ENCODE peak calls at places on chromosomes 4 and X, in eight cellular contexts. E, K, Z, H, L, D, A and P are unnamed samples.
A peak's percentile ranks its signal among the peaks of the same experiment; 100 is the strongest.

GRCh38 chr4:971670-972500 is 1.5 kb downstream of the DGKQ start:
- DNase-seq in E (no peak), K (no peak), Z (no peak), H (no peak), L (no peak), D (no peak), A (no peak), P (no peak)

GRCh38 chr4:8320386-8320750 is 50.8 kb downstream of the HTRA3 start:
- DNase-seq in E (no peak), K (no peak), Z (no peak), H (no peak), L (no peak), D (peak; percentile 60), A (no peak), P (no peak)

GRCh38 chr4:135418353-135418752 is 1216.8 kb upstream of the PABPC4L start:
- DNase-seq in E (no peak), K (no peak), Z (no peak), H (no peak), L (no peak), D (no peak), A (peak; percentile 7), P (peak; percentile 18)

GRCh38 chr4:82005153-82005552 is 368.6 kb downstream of the HNRNPD start:
- DNase-seq in E (no peak), K (no peak), Z (no peak), H (no peak), L (no peak), D (no peak), A (no peak), P (no peak)

GRCh38 chrX:48471504-48471903 is 1.4 kb upstream of the SLC38A5 start:
- DNase-seq in E (no peak), K (no peak), Z (no peak), H (no peak), L (no peak), D (no peak), A (no peak), P (no peak)

GRCh38 chrX:29535212-29536162 is 679.9 kb upstream of the MAGEB2 start:
- DNase-seq in E (no peak), K (no peak), Z (no peak), H (no peak), L (no peak), D (no peak), A (no peak), P (no peak)

GRCh38 chr4:174521800-174522182 is 497 bp downstream of the HPGD start:
- DNase-seq in E (no peak), K (no peak), Z (no peak), H (peak; percentile 11), L (no peak), D (no peak), A (no peak), P (no peak)

GRCh38 chr4:60726779-60727178 is 473.3 kb upstream of the ADGRL3 start:
- DNase-seq in E (no peak), K (no peak), Z (no peak), H (no peak), L (no peak), D (no peak), A (no peak), P (no peak)

GRCh38 chr4:145930592-145930991 is 8.0 kb downstream of the ZNF827 start:
- DNase-seq in E (no peak), K (no peak), Z (no peak), H (no peak), L (no peak), D (no peak), A (no peak), P (peak; percentile 30)

GRCh38 chr4:24533364-24533763 is 51.0 kb downstream of the DHX15 start:
- DNase-seq in E (no peak), K (no peak), Z (no peak), H (no peak), L (no peak), D (no peak), A (no peak), P (no peak)

GRCh38 chrX:102959471-102959870 is 22.4 kb downstream of the RAB40AL start:
- DNase-seq in E (peak; percentile 49), K (no peak), Z (no peak), H (no peak), L (no peak), D (no peak), A (no peak), P (no peak)

GRCh38 chr4:110484767-110485166 is 8.8 kb downstream of the ENPEP start:
- DNase-seq in E (peak; percentile 71), K (peak; percentile 71), Z (no peak), H (no peak), L (no peak), D (no peak), A (no peak), P (no peak)

GRCh38 chr4:142909908-142910307 is 63.8 kb upstream of the INPP4B start:
- DNase-seq in E (no peak), K (no peak), Z (no peak), H (no peak), L (no peak), D (no peak), A (no peak), P (no peak)

GRCh38 chr4:184024637-184025036 is 119.5 kb downstream of the STOX2 start:
- DNase-seq in E (no peak), K (no peak), Z (no peak), H (no peak), L (no peak), D (no peak), A (no peak), P (no peak)

GRCh38 chr4:179307297-179308136 is 1865.3 kb upstream of the AGA start:
- DNase-seq in E (peak; percentile 18), K (no peak), Z (peak; percentile 24), H (no peak), L (no peak), D (no peak), A (peak; percentile 12), P (peak; percentile 61)

GRCh38 chr4:108849611-108850406 is 87.0 kb upstream of the ETNPPL start:
- DNase-seq in E (peak; percentile 43), K (no peak), Z (no peak), H (no peak), L (no peak), D (no peak), A (no peak), P (no peak)

GRCh38 chr4:77818077-77818666 is 996 bp downstream of the CNOT6L start:
- DNase-seq in E (peak; percentile 86), K (no peak), Z (no peak), H (peak; percentile 81), L (peak; percentile 51), D (peak; percentile 84), A (peak; percentile 58), P (peak; percentile 75)

GRCh38 chr4:17448689-17449088 is 63.2 kb downstream of the QDPR start:
- DNase-seq in E (peak; percentile 58), K (peak; percentile 32), Z (no peak), H (no peak), L (no peak), D (no peak), A (no peak), P (no peak)

GRCh38 chr4:140094701-140095420 is 59.1 kb downstream of the MAML3 start:
- DNase-seq in E (no peak), K (no peak), Z (peak; percentile 23), H (peak; percentile 47), L (peak; percentile 30), D (no peak), A (no peak), P (peak; percentile 76)